ENCODE peak calls at places on chromosomes 3 and 15, in five cellular contexts. One of them, this sample, is unnamed.

GRCh38 chr3:157472648-157473047 is 30.6 kb downstream of the VEPH1 start:
- DNase-seq in neural progenitor cell: no peak
- DNase-seq in GM12892: no peak
- DNase-seq in activated CD4-positive, alpha-beta T cell treated with anti-CD3 and anti-CD28 coated beads, Interleukin-2, amount 50 U/mL, for 24 hours: no peak
- DNase-seq in foreskin fibroblast: no peak
- DNase-seq in this sample: no peak

GRCh38 chr3:64063982-64064438 is 40.7 kb upstream of the PSMD6 start:
- DNase-seq in neural progenitor cell: no peak
- DNase-seq in GM12892: no peak
- DNase-seq in activated CD4-positive, alpha-beta T cell treated with anti-CD3 and anti-CD28 coated beads, Interleukin-2, amount 50 U/mL, for 24 hours: no peak
- DNase-seq in foreskin fibroblast: no peak
- DNase-seq in this sample: no peak

GRCh38 chr15:70947369-70948335 is 55.0 kb downstream of the LRRC49 start:
- DNase-seq in neural progenitor cell: no peak
- DNase-seq in GM12892: no peak
- DNase-seq in activated CD4-positive, alpha-beta T cell treated with anti-CD3 and anti-CD28 coated beads, Interleukin-2, amount 50 U/mL, for 24 hours: no peak
- DNase-seq in foreskin fibroblast: no peak
- DNase-seq in this sample: no peak

GRCh38 chr3:57230006-57230405 is 2.5 kb downstream of the APPL1 start:
- DNase-seq in neural progenitor cell: no peak
- DNase-seq in GM12892: no peak
- DNase-seq in activated CD4-positive, alpha-beta T cell treated with anti-CD3 and anti-CD28 coated beads, Interleukin-2, amount 50 U/mL, for 24 hours: no peak
- DNase-seq in foreskin fibroblast: no peak
- DNase-seq in this sample: no peak

GRCh38 chr3:188349276-188349962 is 195.5 kb downstream of the LPP start:
- DNase-seq in neural progenitor cell: peak; percentile 28
- DNase-seq in GM12892: no peak
- DNase-seq in activated CD4-positive, alpha-beta T cell treated with anti-CD3 and anti-CD28 coated beads, Interleukin-2, amount 50 U/mL, for 24 hours: no peak
- DNase-seq in foreskin fibroblast: peak; percentile 10
- DNase-seq in this sample: no peak

GRCh38 chr3:172347895-172348680 is 100.2 kb downstream of the GHSR start:
- DNase-seq in neural progenitor cell: no peak
- DNase-seq in GM12892: no peak
- DNase-seq in activated CD4-positive, alpha-beta T cell treated with anti-CD3 and anti-CD28 coated beads, Interleukin-2, amount 50 U/mL, for 24 hours: no peak
- DNase-seq in foreskin fibroblast: no peak
- DNase-seq in this sample: no peak

GRCh38 chr3:194276768-194277546 is 74.2 kb downstream of the CPN2 start:
- DNase-seq in neural progenitor cell: no peak
- DNase-seq in GM12892: no peak
- DNase-seq in activated CD4-positive, alpha-beta T cell treated with anti-CD3 and anti-CD28 coated beads, Interleukin-2, amount 50 U/mL, for 24 hours: no peak
- DNase-seq in foreskin fibroblast: peak; percentile 50
- DNase-seq in this sample: no peak

GRCh38 chr15:77542491-77543001 is 90.2 kb downstream of the LINGO1 start:
- DNase-seq in neural progenitor cell: no peak
- DNase-seq in GM12892: no peak
- DNase-seq in activated CD4-positive, alpha-beta T cell treated with anti-CD3 and anti-CD28 coated beads, Interleukin-2, amount 50 U/mL, for 24 hours: no peak
- DNase-seq in foreskin fibroblast: peak; percentile 54
- DNase-seq in this sample: peak; percentile 49

GRCh38 chr15:100602064-100602821 is at the start of the genes ASB7 and LINS1:
- DNase-seq in neural progenitor cell: peak; percentile 100
- DNase-seq in GM12892: peak; percentile 68
- DNase-seq in activated CD4-positive, alpha-beta T cell treated with anti-CD3 and anti-CD28 coated beads, Interleukin-2, amount 50 U/mL, for 24 hours: peak; percentile 100
- DNase-seq in foreskin fibroblast: peak; percentile 100
- DNase-seq in this sample: peak; percentile 100

GRCh38 chr3:16513141-16514020 is at the start of gene RFTN1:
- DNase-seq in neural progenitor cell: peak; percentile 60
- DNase-seq in GM12892: peak; percentile 47
- DNase-seq in activated CD4-positive, alpha-beta T cell treated with anti-CD3 and anti-CD28 coated beads, Interleukin-2, amount 50 U/mL, for 24 hours: no peak
- DNase-seq in foreskin fibroblast: peak; percentile 89
- DNase-seq in this sample: no peak

GRCh38 chr15:71094137-71094536 is 21.1 kb upstream of the THSD4 start:
- DNase-seq in neural progenitor cell: no peak
- DNase-seq in GM12892: no peak
- DNase-seq in activated CD4-positive, alpha-beta T cell treated with anti-CD3 and anti-CD28 coated beads, Interleukin-2, amount 50 U/mL, for 24 hours: no peak
- DNase-seq in foreskin fibroblast: no peak
- DNase-seq in this sample: no peak

GRCh38 chr15:52137432-52138357 is 25.1 kb upstream of the BCL2L10 start:
- DNase-seq in neural progenitor cell: no peak
- DNase-seq in GM12892: no peak
- DNase-seq in activated CD4-positive, alpha-beta T cell treated with anti-CD3 and anti-CD28 coated beads, Interleukin-2, amount 50 U/mL, for 24 hours: no peak
- DNase-seq in foreskin fibroblast: no peak
- DNase-seq in this sample: no peak

GRCh38 chr3:159130108-159130507 is 328.3 kb downstream of the MFSD1 start:
- DNase-seq in neural progenitor cell: peak; percentile 42
- DNase-seq in GM12892: no peak
- DNase-seq in activated CD4-positive, alpha-beta T cell treated with anti-CD3 and anti-CD28 coated beads, Interleukin-2, amount 50 U/mL, for 24 hours: no peak
- DNase-seq in foreskin fibroblast: peak; percentile 75
- DNase-seq in this sample: no peak

GRCh38 chr3:5021571-5022092 is 42.4 kb downstream of the BHLHE40 start:
- DNase-seq in neural progenitor cell: no peak
- DNase-seq in GM12892: no peak
- DNase-seq in activated CD4-positive, alpha-beta T cell treated with anti-CD3 and anti-CD28 coated beads, Interleukin-2, amount 50 U/mL, for 24 hours: peak; percentile 22
- DNase-seq in foreskin fibroblast: peak; percentile 63
- DNase-seq in this sample: no peak

GRCh38 chr15:33068007-33068441 is 126.5 kb downstream of the FMN1 start:
- DNase-seq in neural progenitor cell: peak; percentile 28
- DNase-seq in GM12892: no peak
- DNase-seq in activated CD4-positive, alpha-beta T cell treated with anti-CD3 and anti-CD28 coated beads, Interleukin-2, amount 50 U/mL, for 24 hours: no peak
- DNase-seq in foreskin fibroblast: peak; percentile 80
- DNase-seq in this sample: no peak

GRCh38 chr3:53109822-53110771 is 20.1 kb downstream of the RFT1 start:
- DNase-seq in neural progenitor cell: peak; percentile 59
- DNase-seq in GM12892: no peak
- DNase-seq in activated CD4-positive, alpha-beta T cell treated with anti-CD3 and anti-CD28 coated beads, Interleukin-2, amount 50 U/mL, for 24 hours: no peak
- DNase-seq in foreskin fibroblast: peak; percentile 90
- DNase-seq in this sample: no peak

GRCh38 chr3:151933224-151933858 is 59.9 kb downstream of the SUCNR1 start:
- DNase-seq in neural progenitor cell: no peak
- DNase-seq in GM12892: no peak
- DNase-seq in activated CD4-positive, alpha-beta T cell treated with anti-CD3 and anti-CD28 coated beads, Interleukin-2, amount 50 U/mL, for 24 hours: no peak
- DNase-seq in foreskin fibroblast: peak; percentile 55
- DNase-seq in this sample: no peak

GRCh38 chr3:38515367-38515766 is 19.2 kb downstream of the EXOG start:
- DNase-seq in neural progenitor cell: no peak
- DNase-seq in GM12892: no peak
- DNase-seq in activated CD4-positive, alpha-beta T cell treated with anti-CD3 and anti-CD28 coated beads, Interleukin-2, amount 50 U/mL, for 24 hours: no peak
- DNase-seq in foreskin fibroblast: no peak
- DNase-seq in this sample: no peak

GRCh38 chr15:45495588-45495987 is 27.0 kb downstream of the SLC30A4 start:
- DNase-seq in neural progenitor cell: no peak
- DNase-seq in GM12892: no peak
- DNase-seq in activated CD4-positive, alpha-beta T cell treated with anti-CD3 and anti-CD28 coated beads, Interleukin-2, amount 50 U/mL, for 24 hours: no peak
- DNase-seq in foreskin fibroblast: no peak
- DNase-seq in this sample: no peak

GRCh38 chr15:38029741-38030140 is 95.3 kb downstream of the TMCO5A start:
- DNase-seq in neural progenitor cell: no peak
- DNase-seq in GM12892: no peak
- DNase-seq in activated CD4-positive, alpha-beta T cell treated with anti-CD3 and anti-CD28 coated beads, Interleukin-2, amount 50 U/mL, for 24 hours: no peak
- DNase-seq in foreskin fibroblast: peak; percentile 78
- DNase-seq in this sample: no peak

GRCh38 chr15:48330045-48330840 is 986 bp upstream of the DUT start:
- DNase-seq in neural progenitor cell: no peak
- DNase-seq in GM12892: no peak
- DNase-seq in activated CD4-positive, alpha-beta T cell treated with anti-CD3 and anti-CD28 coated beads, Interleukin-2, amount 50 U/mL, for 24 hours: no peak
- DNase-seq in foreskin fibroblast: peak; percentile 30
- DNase-seq in this sample: no peak

This sample was measured in HS-5.